ENCODE peak calls at places on chromosomes 16 and 17, in five cellular contexts. One of them, this sample, is unnamed.

GRCh38 chr16:58464047-58464915 is 35.7 kb upstream of the NDRG4 start:
- DNase-seq in AG09309: no peak
- DNase-seq in H9: no peak
- DNase-seq in activated B cell treated with CpG ODN at 0.5 μM for 24 hours: no peak
- DNase-seq in heart right ventricle: peak; percentile 62
- DNase-seq in this sample: no peak

GRCh38 chr16:46996952-46997458 is 23.5 kb upstream of the DNAJA2 start:
- DNase-seq in AG09309: no peak
- DNase-seq in H9: no peak
- DNase-seq in activated B cell treated with CpG ODN at 0.5 μM for 24 hours: no peak
- DNase-seq in heart right ventricle: no peak
- DNase-seq in this sample: no peak

GRCh38 chr17:77235370-77236080 is 94.8 kb downstream of the SEC14L1 start:
- DNase-seq in AG09309: peak; percentile 75
- DNase-seq in H9: no peak
- DNase-seq in activated B cell treated with CpG ODN at 0.5 μM for 24 hours: no peak
- DNase-seq in heart right ventricle: no peak
- DNase-seq in this sample: no peak

GRCh38 chr17:3704931-3705717 is 9.2 kb upstream of the P2RX5 start:
- DNase-seq in AG09309: no peak
- DNase-seq in H9: no peak
- DNase-seq in activated B cell treated with CpG ODN at 0.5 μM for 24 hours: no peak
- DNase-seq in heart right ventricle: no peak
- DNase-seq in this sample: no peak

GRCh38 chr16:68892898-68893297 is 49.6 kb downstream of the TANGO6 start:
- DNase-seq in AG09309: no peak
- DNase-seq in H9: no peak
- DNase-seq in activated B cell treated with CpG ODN at 0.5 μM for 24 hours: no peak
- DNase-seq in heart right ventricle: no peak
- DNase-seq in this sample: no peak

GRCh38 chr17:45006927-45007461 is 38.9 kb upstream of the C1QL1 start:
- DNase-seq in AG09309: no peak
- DNase-seq in H9: no peak
- DNase-seq in activated B cell treated with CpG ODN at 0.5 μM for 24 hours: no peak
- DNase-seq in heart right ventricle: no peak
- DNase-seq in this sample: no peak

GRCh38 chr17:41212524-41213169 is 13.8 kb upstream of the KRTAP9-2 start:
- DNase-seq in AG09309: no peak
- DNase-seq in H9: no peak
- DNase-seq in activated B cell treated with CpG ODN at 0.5 μM for 24 hours: no peak
- DNase-seq in heart right ventricle: no peak
- DNase-seq in this sample: no peak

GRCh38 chr16:716250-716607 is 1.3 kb downstream of the METRN start:
- DNase-seq in AG09309: no peak
- DNase-seq in H9: peak; percentile 55
- DNase-seq in activated B cell treated with CpG ODN at 0.5 μM for 24 hours: no peak
- DNase-seq in heart right ventricle: no peak
- DNase-seq in this sample: no peak

GRCh38 chr16:15572329-15573001 is 70.5 kb downstream of the MARF1 start:
- DNase-seq in AG09309: peak; percentile 80
- DNase-seq in H9: no peak
- DNase-seq in activated B cell treated with CpG ODN at 0.5 μM for 24 hours: no peak
- DNase-seq in heart right ventricle: no peak
- DNase-seq in this sample: no peak

GRCh38 chr17:33192961-33193911 is 99.9 kb downstream of the ASIC2 start:
- DNase-seq in AG09309: no peak
- DNase-seq in H9: peak; percentile 70
- DNase-seq in activated B cell treated with CpG ODN at 0.5 μM for 24 hours: no peak
- DNase-seq in heart right ventricle: no peak
- DNase-seq in this sample: no peak

GRCh38 chr17:75067856-75068255 is 19.9 kb upstream of the SLC16A5 start:
- DNase-seq in AG09309: no peak
- DNase-seq in H9: no peak
- DNase-seq in activated B cell treated with CpG ODN at 0.5 μM for 24 hours: no peak
- DNase-seq in heart right ventricle: no peak
- DNase-seq in this sample: no peak

GRCh38 chr16:82634955-82635610 is 8.3 kb downstream of the CDH13 start:
- DNase-seq in AG09309: no peak
- DNase-seq in H9: no peak
- DNase-seq in activated B cell treated with CpG ODN at 0.5 μM for 24 hours: no peak
- DNase-seq in heart right ventricle: no peak
- DNase-seq in this sample: no peak

GRCh38 chr16:51242281-51242994 is 91.4 kb upstream of the SALL1 start:
- DNase-seq in AG09309: no peak
- DNase-seq in H9: no peak
- DNase-seq in activated B cell treated with CpG ODN at 0.5 μM for 24 hours: no peak
- DNase-seq in heart right ventricle: no peak
- DNase-seq in this sample: no peak

GRCh38 chr16:28823291-28823718 is 506 bp downstream of the ATXN2L start:
- DNase-seq in AG09309: no peak
- DNase-seq in H9: no peak
- DNase-seq in activated B cell treated with CpG ODN at 0.5 μM for 24 hours: no peak
- DNase-seq in heart right ventricle: no peak
- DNase-seq in this sample: peak; percentile 59

GRCh38 chr17:44935116-44935515 is 12.5 kb downstream of the KIF18B start:
- DNase-seq in AG09309: no peak
- DNase-seq in H9: peak; percentile 21
- DNase-seq in activated B cell treated with CpG ODN at 0.5 μM for 24 hours: no peak
- DNase-seq in heart right ventricle: no peak
- DNase-seq in this sample: no peak

GRCh38 chr17:17141860-17142552 is 64.1 kb downstream of the PLD6 start:
- DNase-seq in AG09309: no peak
- DNase-seq in H9: peak; percentile 80
- DNase-seq in activated B cell treated with CpG ODN at 0.5 μM for 24 hours: no peak
- DNase-seq in heart right ventricle: no peak
- DNase-seq in this sample: peak; percentile 63

GRCh38 chr17:62703269-62703775 is 75.9 kb downstream of the MRC2 start:
- DNase-seq in AG09309: no peak
- DNase-seq in H9: no peak
- DNase-seq in activated B cell treated with CpG ODN at 0.5 μM for 24 hours: no peak
- DNase-seq in heart right ventricle: no peak
- DNase-seq in this sample: no peak

GRCh38 chr17:1625053-1625452 is 3.6 kb downstream of the SLC43A2 start:
- DNase-seq in AG09309: no peak
- DNase-seq in H9: no peak
- DNase-seq in activated B cell treated with CpG ODN at 0.5 μM for 24 hours: no peak
- DNase-seq in heart right ventricle: no peak
- DNase-seq in this sample: no peak

GRCh38 chr17:2853722-2854580 is 57.7 kb downstream of the RAP1GAP2 start:
- DNase-seq in AG09309: no peak
- DNase-seq in H9: no peak
- DNase-seq in activated B cell treated with CpG ODN at 0.5 μM for 24 hours: no peak
- DNase-seq in heart right ventricle: no peak
- DNase-seq in this sample: peak; percentile 47

GRCh38 chr17:78117027-78117981 is 11.3 kb downstream of the TMC6 start:
- DNase-seq in AG09309: no peak
- DNase-seq in H9: peak; percentile 85
- DNase-seq in activated B cell treated with CpG ODN at 0.5 μM for 24 hours: no peak
- DNase-seq in heart right ventricle: no peak
- DNase-seq in this sample: no peak

GRCh38 chr17:56074366-56074765 is 78.9 kb upstream of the ANKFN1 start:
- DNase-seq in AG09309: no peak
- DNase-seq in H9: no peak
- DNase-seq in activated B cell treated with CpG ODN at 0.5 μM for 24 hours: no peak
- DNase-seq in heart right ventricle: no peak
- DNase-seq in this sample: no peak

GRCh38 chr17:28982191-28982793 is 23.5 kb downstream of the SEZ6 start:
- DNase-seq in AG09309: no peak
- DNase-seq in H9: no peak
- DNase-seq in activated B cell treated with CpG ODN at 0.5 μM for 24 hours: no peak
- DNase-seq in heart right ventricle: peak; percentile 43
- DNase-seq in this sample: no peak

GRCh38 chr17:6524520-6524919 is 31.8 kb downstream of the PITPNM3 start:
- DNase-seq in AG09309: no peak
- DNase-seq in H9: peak; percentile 10
- DNase-seq in activated B cell treated with CpG ODN at 0.5 μM for 24 hours: no peak
- DNase-seq in heart right ventricle: no peak
- DNase-seq in this sample: no peak

GRCh38 chr17:14373587-14374259 is 72.8 kb downstream of the HS3ST3B1 start:
- DNase-seq in AG09309: peak; percentile 16
- DNase-seq in H9: no peak
- DNase-seq in activated B cell treated with CpG ODN at 0.5 μM for 24 hours: no peak
- DNase-seq in heart right ventricle: no peak
- DNase-seq in this sample: no peak

DNA sequence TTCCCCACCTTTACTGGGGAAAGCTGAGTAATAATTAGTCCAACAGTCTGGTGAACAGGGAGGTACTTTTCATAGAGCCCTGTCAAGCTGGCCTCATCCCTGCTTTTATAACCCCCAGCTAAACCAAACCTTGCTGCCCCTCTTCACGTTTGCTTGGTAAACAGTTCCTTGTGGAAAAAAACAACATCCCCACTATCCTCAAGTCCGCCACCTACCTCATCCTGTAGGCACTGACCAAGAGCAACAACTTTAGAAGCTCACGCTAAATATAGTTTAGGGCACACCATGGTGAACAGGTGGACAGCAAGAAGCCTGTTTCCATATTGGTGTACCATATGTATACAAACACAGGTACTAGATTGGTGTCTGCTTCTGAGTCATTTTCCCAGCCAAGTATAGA is 16.5 kb downstream of the NFE2L1 start:
- DNase-seq in AG09309: no peak
- DNase-seq in H9: no peak
- DNase-seq in activated B cell treated with CpG ODN at 0.5 μM for 24 hours: no peak
- DNase-seq in heart right ventricle: no peak
- DNase-seq in this sample: no peak
- TF ChIP-seq CTCF in AG09309: no peak
- TF ChIP-seq CTCF in H9: no peak
- TF ChIP-seq CTCF in activated B cell treated with CpG ODN at 0.5 μM for 24 hours: no peak
- TF ChIP-seq CTCF in heart right ventricle: no peak
- TF ChIP-seq CTCF in this sample: no peak

DNA sequence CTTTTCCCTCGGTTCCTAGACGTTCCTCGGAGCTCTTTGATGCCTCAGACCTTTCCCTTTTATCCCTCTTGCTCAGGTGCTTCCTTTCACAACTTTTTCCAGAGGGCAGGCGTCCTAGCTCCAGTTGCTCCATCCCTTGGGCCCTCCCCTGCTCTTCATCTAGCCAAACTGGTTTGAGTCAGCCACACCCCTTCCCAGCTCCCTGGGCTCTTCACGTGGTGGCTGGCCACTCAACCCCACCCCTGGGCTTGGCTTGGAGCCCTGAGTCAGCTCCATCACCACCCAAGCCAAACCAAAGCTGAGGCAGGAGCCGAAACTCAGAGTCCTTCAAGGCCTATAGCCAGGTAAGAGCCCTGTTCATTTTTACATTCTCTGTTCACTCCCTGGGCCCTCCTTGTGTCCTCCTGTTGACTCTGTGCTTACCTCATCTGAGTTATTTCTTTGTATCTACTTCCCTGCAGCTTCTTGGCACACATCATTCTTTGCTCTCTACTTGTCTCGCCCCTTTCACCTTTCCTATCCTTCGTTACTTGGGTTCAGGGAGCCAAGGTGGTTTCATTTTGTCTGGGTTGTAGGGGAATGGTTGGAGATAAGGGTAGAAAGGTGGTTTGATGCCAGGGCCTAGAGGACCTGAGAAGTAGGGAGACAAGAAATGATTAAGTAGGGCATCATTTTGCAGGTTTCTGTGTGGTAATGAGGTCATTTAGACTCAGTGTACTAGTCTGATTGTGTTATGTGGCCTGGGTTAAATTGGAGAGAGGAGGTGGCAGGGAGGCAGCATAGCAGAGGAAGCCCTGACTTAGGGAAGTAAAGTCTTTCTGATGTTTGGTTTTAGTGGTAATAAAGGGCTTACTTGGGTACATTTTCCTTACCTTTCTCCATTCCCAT is 7.6 kb upstream of the PHKG2 start:
- DNase-seq in AG09309: peak; percentile 41
- DNase-seq in H9: peak; percentile 89
- DNase-seq in activated B cell treated with CpG ODN at 0.5 μM for 24 hours: no peak
- DNase-seq in heart right ventricle: peak; percentile 80
- DNase-seq in this sample: no peak
- TF ChIP-seq CTCF in AG09309: no peak
- TF ChIP-seq CTCF in H9: no peak
- TF ChIP-seq CTCF in activated B cell treated with CpG ODN at 0.5 μM for 24 hours: no peak
- TF ChIP-seq CTCF in heart right ventricle: no peak
- TF ChIP-seq CTCF in this sample: no peak

DNA sequence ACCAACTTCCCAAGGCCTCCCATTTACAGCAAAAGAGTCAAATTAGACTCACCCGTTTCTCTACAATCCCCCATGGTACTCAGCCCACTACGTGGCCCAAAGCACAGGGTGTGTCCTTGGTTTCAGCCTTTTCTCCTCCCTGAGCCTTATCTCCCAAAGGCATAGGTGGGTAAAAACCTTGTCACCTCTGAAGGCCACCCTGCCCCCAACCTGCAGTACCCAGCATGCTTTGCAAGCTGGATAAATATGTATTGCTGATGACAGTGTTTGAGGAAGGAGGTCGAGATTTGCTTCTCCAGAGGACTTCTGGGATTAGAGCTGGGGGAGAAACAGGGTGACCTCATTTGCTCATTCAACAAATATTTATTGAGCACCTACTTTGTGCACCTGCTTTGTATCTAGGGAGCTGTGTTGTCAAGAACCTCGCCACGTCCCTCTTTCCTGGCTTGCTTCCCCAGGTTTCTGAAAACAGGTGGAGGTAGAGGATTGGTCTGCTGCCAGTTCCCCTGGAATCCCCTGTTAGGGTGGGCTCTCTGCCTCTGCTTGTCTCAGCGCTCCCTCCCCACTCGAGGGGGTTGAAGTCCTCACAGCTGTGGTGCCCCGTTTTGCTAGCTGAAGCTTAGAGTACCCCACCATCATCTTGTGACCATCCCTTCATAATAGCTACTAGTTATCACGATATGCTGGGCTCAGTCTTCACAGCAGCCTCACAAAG is 3.0 kb downstream of the LASP1 start:
- DNase-seq in AG09309: no peak
- DNase-seq in H9: no peak
- DNase-seq in activated B cell treated with CpG ODN at 0.5 μM for 24 hours: no peak
- DNase-seq in heart right ventricle: no peak
- DNase-seq in this sample: no peak
- TF ChIP-seq CTCF in AG09309: no peak
- TF ChIP-seq CTCF in H9: no peak
- TF ChIP-seq CTCF in activated B cell treated with CpG ODN at 0.5 μM for 24 hours: no peak
- TF ChIP-seq CTCF in heart right ventricle: no peak
- TF ChIP-seq CTCF in this sample: no peak

DNA sequence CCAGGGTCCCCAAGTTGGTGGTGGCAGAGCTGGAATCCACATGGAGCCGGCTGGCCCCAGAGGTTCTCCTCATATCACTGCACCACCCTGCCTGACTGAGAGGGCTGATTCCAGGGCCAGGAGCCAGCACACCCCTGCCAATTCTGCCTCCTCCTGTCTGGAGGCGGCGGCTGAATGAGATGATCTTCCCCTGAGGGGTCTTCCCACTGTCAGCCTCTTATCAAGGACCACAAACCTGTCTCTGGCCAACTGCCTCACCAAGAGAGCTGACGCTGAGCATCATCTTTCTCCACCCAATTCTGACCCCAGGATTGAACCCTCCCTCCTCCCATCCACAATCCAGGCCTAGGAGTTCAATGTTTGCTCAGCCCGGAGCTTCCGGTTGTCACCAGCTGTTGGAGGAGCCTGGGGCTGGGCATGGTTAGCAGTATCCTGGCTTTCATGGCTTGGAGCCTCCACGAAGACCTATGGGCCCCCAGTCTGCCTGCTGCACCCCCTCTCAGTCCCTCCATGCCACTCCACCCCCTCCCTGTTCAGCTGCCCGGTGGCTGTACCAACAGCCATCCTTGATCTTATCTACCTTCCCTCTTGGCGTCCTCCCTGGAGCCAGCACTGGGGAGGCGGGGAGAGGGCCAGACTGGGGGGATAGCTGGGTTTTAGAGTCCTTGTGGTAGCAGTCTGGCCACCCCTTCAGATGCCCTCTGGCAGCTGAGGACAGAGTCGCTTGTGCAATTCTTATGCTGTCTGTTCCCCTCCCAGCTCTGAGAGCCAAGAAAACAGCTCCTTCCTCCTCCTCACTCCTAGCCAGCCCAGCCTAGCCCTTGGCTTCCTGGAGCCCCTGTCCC is 25.6 kb downstream of the ABCC3 start:
- DNase-seq in AG09309: no peak
- DNase-seq in H9: no peak
- DNase-seq in activated B cell treated with CpG ODN at 0.5 μM for 24 hours: no peak
- DNase-seq in heart right ventricle: no peak
- DNase-seq in this sample: no peak
- TF ChIP-seq CTCF in AG09309: no peak
- TF ChIP-seq CTCF in H9: no peak
- TF ChIP-seq CTCF in activated B cell treated with CpG ODN at 0.5 μM for 24 hours: no peak
- TF ChIP-seq CTCF in heart right ventricle: no peak
- TF ChIP-seq CTCF in this sample: no peak

This sample was measured in mesothelial cell of epicardium.